ENCODE peak calls at places on chromosomes 12 and 14, in eight cellular contexts. One of them, this sample, is unnamed.

GRCh38 chr12:57543666-57544065 is 3.3 kb downstream of the DCTN2 start:
- DNase-seq in lower lobe of right lung: no peak
- DNase-seq in LHCN-M2: no peak
- DNase-seq in left cardiac atrium: no peak
- DNase-seq in neural progenitor cell: no peak
- DNase-seq in naive thymus-derived CD8-positive, alpha-beta T cell: no peak
- DNase-seq in kidney glomerular epithelial cell: no peak
- DNase-seq in stimulated activated CD4-positive, alpha-beta T cell treated with anti-CD3 and anti-CD28 coated beads, TNF-alpha, amount 100 ng/mL, for 4 hours: no peak
- DNase-seq in this sample: no peak

GRCh38 chr12:115941362-115941761 is 336.1 kb downstream of the MED13L start:
- DNase-seq in neural progenitor cell: no peak
- DNase-seq in naive thymus-derived CD8-positive, alpha-beta T cell: no peak
- DNase-seq in left cardiac atrium: no peak
- DNase-seq in lower lobe of right lung: no peak
- DNase-seq in kidney glomerular epithelial cell: no peak
- DNase-seq in LHCN-M2: peak; percentile 61
- DNase-seq in stimulated activated CD4-positive, alpha-beta T cell treated with anti-CD3 and anti-CD28 coated beads, TNF-alpha, amount 100 ng/mL, for 4 hours: no peak
- DNase-seq in this sample: no peak

GRCh38 chr12:47222960-47223847 is 143.4 kb upstream of the AMIGO2 start:
- DNase-seq in naive thymus-derived CD8-positive, alpha-beta T cell: no peak
- DNase-seq in neural progenitor cell: peak; percentile 50
- DNase-seq in LHCN-M2: no peak
- DNase-seq in kidney glomerular epithelial cell: no peak
- DNase-seq in left cardiac atrium: no peak
- DNase-seq in lower lobe of right lung: no peak
- DNase-seq in stimulated activated CD4-positive, alpha-beta T cell treated with anti-CD3 and anti-CD28 coated beads, TNF-alpha, amount 100 ng/mL, for 4 hours: no peak
- DNase-seq in this sample: peak; percentile 80

GRCh38 chr12:92139634-92140555 is 5.8 kb downstream of the BTG1 start:
- DNase-seq in lower lobe of right lung: no peak
- DNase-seq in left cardiac atrium: no peak
- DNase-seq in stimulated activated CD4-positive, alpha-beta T cell treated with anti-CD3 and anti-CD28 coated beads, TNF-alpha, amount 100 ng/mL, for 4 hours: no peak
- DNase-seq in LHCN-M2: peak; percentile 62
- DNase-seq in naive thymus-derived CD8-positive, alpha-beta T cell: no peak
- DNase-seq in neural progenitor cell: no peak
- DNase-seq in kidney glomerular epithelial cell: no peak
- DNase-seq in this sample: peak; percentile 27

GRCh38 chr12:44441155-44441554 is 435.0 kb downstream of the NELL2 start:
- DNase-seq in LHCN-M2: no peak
- DNase-seq in naive thymus-derived CD8-positive, alpha-beta T cell: no peak
- DNase-seq in kidney glomerular epithelial cell: no peak
- DNase-seq in lower lobe of right lung: no peak
- DNase-seq in stimulated activated CD4-positive, alpha-beta T cell treated with anti-CD3 and anti-CD28 coated beads, TNF-alpha, amount 100 ng/mL, for 4 hours: no peak
- DNase-seq in left cardiac atrium: no peak
- DNase-seq in neural progenitor cell: no peak
- DNase-seq in this sample: no peak

GRCh38 chr12:76329163-76329562 is 19.1 kb downstream of the BBS10 start:
- DNase-seq in LHCN-M2: peak; percentile 76
- DNase-seq in naive thymus-derived CD8-positive, alpha-beta T cell: no peak
- DNase-seq in left cardiac atrium: no peak
- DNase-seq in stimulated activated CD4-positive, alpha-beta T cell treated with anti-CD3 and anti-CD28 coated beads, TNF-alpha, amount 100 ng/mL, for 4 hours: no peak
- DNase-seq in lower lobe of right lung: no peak
- DNase-seq in kidney glomerular epithelial cell: peak; percentile 45
- DNase-seq in neural progenitor cell: no peak
- DNase-seq in this sample: no peak

GRCh38 chr12:66678640-66679268 is at the start of gene GRIP1:
- DNase-seq in stimulated activated CD4-positive, alpha-beta T cell treated with anti-CD3 and anti-CD28 coated beads, TNF-alpha, amount 100 ng/mL, for 4 hours: no peak
- DNase-seq in kidney glomerular epithelial cell: peak; percentile 32
- DNase-seq in LHCN-M2: no peak
- DNase-seq in neural progenitor cell: peak; percentile 61
- DNase-seq in left cardiac atrium: no peak
- DNase-seq in lower lobe of right lung: no peak
- DNase-seq in naive thymus-derived CD8-positive, alpha-beta T cell: no peak
- DNase-seq in this sample: peak; percentile 35

GRCh38 chr14:83294941-83295340 is 1761.3 kb upstream of the SEL1L start:
- DNase-seq in neural progenitor cell: no peak
- DNase-seq in left cardiac atrium: no peak
- DNase-seq in kidney glomerular epithelial cell: peak; percentile 15
- DNase-seq in lower lobe of right lung: no peak
- DNase-seq in naive thymus-derived CD8-positive, alpha-beta T cell: no peak
- DNase-seq in LHCN-M2: peak; percentile 27
- DNase-seq in stimulated activated CD4-positive, alpha-beta T cell treated with anti-CD3 and anti-CD28 coated beads, TNF-alpha, amount 100 ng/mL, for 4 hours: no peak
- DNase-seq in this sample: no peak

GRCh38 chr12:14710632-14711324 is 14.4 kb upstream of the GUCY2C start:
- DNase-seq in left cardiac atrium: no peak
- DNase-seq in neural progenitor cell: peak; percentile 21
- DNase-seq in lower lobe of right lung: no peak
- DNase-seq in kidney glomerular epithelial cell: no peak
- DNase-seq in stimulated activated CD4-positive, alpha-beta T cell treated with anti-CD3 and anti-CD28 coated beads, TNF-alpha, amount 100 ng/mL, for 4 hours: no peak
- DNase-seq in LHCN-M2: peak; percentile 14
- DNase-seq in naive thymus-derived CD8-positive, alpha-beta T cell: no peak
- DNase-seq in this sample: peak; percentile 76

GRCh38 chr12:60535363-60535762 is 939.5 kb downstream of the SLC16A7 start:
- DNase-seq in stimulated activated CD4-positive, alpha-beta T cell treated with anti-CD3 and anti-CD28 coated beads, TNF-alpha, amount 100 ng/mL, for 4 hours: no peak
- DNase-seq in lower lobe of right lung: no peak
- DNase-seq in LHCN-M2: no peak
- DNase-seq in left cardiac atrium: no peak
- DNase-seq in kidney glomerular epithelial cell: no peak
- DNase-seq in neural progenitor cell: no peak
- DNase-seq in naive thymus-derived CD8-positive, alpha-beta T cell: no peak
- DNase-seq in this sample: no peak

GRCh38 chr12:96194901-96195844 is 998 bp downstream of the ELK3 start:
- DNase-seq in naive thymus-derived CD8-positive, alpha-beta T cell: peak; percentile 62
- DNase-seq in LHCN-M2: peak; percentile 82
- DNase-seq in left cardiac atrium: peak; percentile 49
- DNase-seq in kidney glomerular epithelial cell: peak; percentile 51
- DNase-seq in stimulated activated CD4-positive, alpha-beta T cell treated with anti-CD3 and anti-CD28 coated beads, TNF-alpha, amount 100 ng/mL, for 4 hours: peak; percentile 42
- DNase-seq in neural progenitor cell: peak; percentile 56
- DNase-seq in lower lobe of right lung: no peak
- DNase-seq in this sample: peak; percentile 51

GRCh38 chr12:3313066-3313465 is 177.9 kb upstream of the PRMT8 start:
- DNase-seq in naive thymus-derived CD8-positive, alpha-beta T cell: no peak
- DNase-seq in stimulated activated CD4-positive, alpha-beta T cell treated with anti-CD3 and anti-CD28 coated beads, TNF-alpha, amount 100 ng/mL, for 4 hours: no peak
- DNase-seq in left cardiac atrium: no peak
- DNase-seq in neural progenitor cell: no peak
- DNase-seq in LHCN-M2: peak; percentile 62
- DNase-seq in lower lobe of right lung: no peak
- DNase-seq in kidney glomerular epithelial cell: no peak
- DNase-seq in this sample: no peak

GRCh38 chr14:71400821-71401447 is 493.7 kb downstream of the PCNX1 start:
- DNase-seq in kidney glomerular epithelial cell: no peak
- DNase-seq in neural progenitor cell: no peak
- DNase-seq in left cardiac atrium: no peak
- DNase-seq in LHCN-M2: peak; percentile 28
- DNase-seq in lower lobe of right lung: no peak
- DNase-seq in naive thymus-derived CD8-positive, alpha-beta T cell: no peak
- DNase-seq in stimulated activated CD4-positive, alpha-beta T cell treated with anti-CD3 and anti-CD28 coated beads, TNF-alpha, amount 100 ng/mL, for 4 hours: no peak
- DNase-seq in this sample: no peak

GRCh38 chr12:77847060-77847541 is 16.4 kb downstream of the NAV3 start:
- DNase-seq in kidney glomerular epithelial cell: no peak
- DNase-seq in naive thymus-derived CD8-positive, alpha-beta T cell: no peak
- DNase-seq in stimulated activated CD4-positive, alpha-beta T cell treated with anti-CD3 and anti-CD28 coated beads, TNF-alpha, amount 100 ng/mL, for 4 hours: no peak
- DNase-seq in lower lobe of right lung: no peak
- DNase-seq in neural progenitor cell: no peak
- DNase-seq in left cardiac atrium: no peak
- DNase-seq in LHCN-M2: peak; percentile 56
- DNase-seq in this sample: no peak

GRCh38 chr14:68692916-68693771 is 99.7 kb downstream of the ZFP36L1 start:
- DNase-seq in naive thymus-derived CD8-positive, alpha-beta T cell: no peak
- DNase-seq in stimulated activated CD4-positive, alpha-beta T cell treated with anti-CD3 and anti-CD28 coated beads, TNF-alpha, amount 100 ng/mL, for 4 hours: no peak
- DNase-seq in lower lobe of right lung: no peak
- DNase-seq in left cardiac atrium: no peak
- DNase-seq in LHCN-M2: peak; percentile 87
- DNase-seq in neural progenitor cell: no peak
- DNase-seq in kidney glomerular epithelial cell: no peak
- DNase-seq in this sample: no peak

GRCh38 chr12:14695685-14696084 is 714 bp downstream of the GUCY2C start:
- DNase-seq in lower lobe of right lung: no peak
- DNase-seq in naive thymus-derived CD8-positive, alpha-beta T cell: no peak
- DNase-seq in kidney glomerular epithelial cell: no peak
- DNase-seq in stimulated activated CD4-positive, alpha-beta T cell treated with anti-CD3 and anti-CD28 coated beads, TNF-alpha, amount 100 ng/mL, for 4 hours: no peak
- DNase-seq in LHCN-M2: no peak
- DNase-seq in left cardiac atrium: no peak
- DNase-seq in neural progenitor cell: no peak
- DNase-seq in this sample: no peak

GRCh38 chr12:132520421-132521199 is 30.7 kb downstream of the FBRSL1 start:
- DNase-seq in naive thymus-derived CD8-positive, alpha-beta T cell: no peak
- DNase-seq in stimulated activated CD4-positive, alpha-beta T cell treated with anti-CD3 and anti-CD28 coated beads, TNF-alpha, amount 100 ng/mL, for 4 hours: no peak
- DNase-seq in left cardiac atrium: no peak
- DNase-seq in kidney glomerular epithelial cell: no peak
- DNase-seq in lower lobe of right lung: no peak
- DNase-seq in neural progenitor cell: no peak
- DNase-seq in LHCN-M2: no peak
- DNase-seq in this sample: no peak

GRCh38 chr12:10408842-10409241 is 715 bp downstream of the KLRC4 start:
- DNase-seq in lower lobe of right lung: no peak
- DNase-seq in naive thymus-derived CD8-positive, alpha-beta T cell: no peak
- DNase-seq in neural progenitor cell: no peak
- DNase-seq in left cardiac atrium: no peak
- DNase-seq in kidney glomerular epithelial cell: no peak
- DNase-seq in LHCN-M2: no peak
- DNase-seq in stimulated activated CD4-positive, alpha-beta T cell treated with anti-CD3 and anti-CD28 coated beads, TNF-alpha, amount 100 ng/mL, for 4 hours: no peak
- DNase-seq in this sample: no peak

GRCh38 chr14:53924754-53925153 is 31.9 kb downstream of the BMP4 start:
- DNase-seq in neural progenitor cell: no peak
- DNase-seq in stimulated activated CD4-positive, alpha-beta T cell treated with anti-CD3 and anti-CD28 coated beads, TNF-alpha, amount 100 ng/mL, for 4 hours: no peak
- DNase-seq in naive thymus-derived CD8-positive, alpha-beta T cell: no peak
- DNase-seq in kidney glomerular epithelial cell: peak; percentile 96
- DNase-seq in LHCN-M2: peak; percentile 88
- DNase-seq in left cardiac atrium: no peak
- DNase-seq in lower lobe of right lung: no peak
- DNase-seq in this sample: no peak

GRCh38 chr12:43737646-43738045 is 20.9 kb downstream of the PUS7L start:
- DNase-seq in kidney glomerular epithelial cell: no peak
- DNase-seq in naive thymus-derived CD8-positive, alpha-beta T cell: no peak
- DNase-seq in neural progenitor cell: no peak
- DNase-seq in left cardiac atrium: no peak
- DNase-seq in lower lobe of right lung: no peak
- DNase-seq in LHCN-M2: peak; percentile 82
- DNase-seq in stimulated activated CD4-positive, alpha-beta T cell treated with anti-CD3 and anti-CD28 coated beads, TNF-alpha, amount 100 ng/mL, for 4 hours: no peak
- DNase-seq in this sample: no peak

GRCh38 chr12:55072093-55072492 is 52.3 kb downstream of the NEUROD4 start:
- DNase-seq in naive thymus-derived CD8-positive, alpha-beta T cell: peak; percentile 77
- DNase-seq in kidney glomerular epithelial cell: no peak
- DNase-seq in LHCN-M2: peak; percentile 12
- DNase-seq in stimulated activated CD4-positive, alpha-beta T cell treated with anti-CD3 and anti-CD28 coated beads, TNF-alpha, amount 100 ng/mL, for 4 hours: peak; percentile 65
- DNase-seq in left cardiac atrium: peak; percentile 39
- DNase-seq in neural progenitor cell: peak; percentile 79
- DNase-seq in lower lobe of right lung: peak; percentile 69
- DNase-seq in this sample: peak; percentile 63

GRCh38 chr12:27554421-27555186 is 30.6 kb downstream of the PPFIBP1 start:
- DNase-seq in neural progenitor cell: no peak
- DNase-seq in kidney glomerular epithelial cell: peak; percentile 45
- DNase-seq in stimulated activated CD4-positive, alpha-beta T cell treated with anti-CD3 and anti-CD28 coated beads, TNF-alpha, amount 100 ng/mL, for 4 hours: no peak
- DNase-seq in LHCN-M2: peak; percentile 62
- DNase-seq in naive thymus-derived CD8-positive, alpha-beta T cell: no peak
- DNase-seq in left cardiac atrium: peak; percentile 70
- DNase-seq in lower lobe of right lung: no peak
- DNase-seq in this sample: peak; percentile 36

GRCh38 chr12:121883315-121883660 is 5.3 kb upstream of the PSMD9 start:
- DNase-seq in kidney glomerular epithelial cell: no peak
- DNase-seq in stimulated activated CD4-positive, alpha-beta T cell treated with anti-CD3 and anti-CD28 coated beads, TNF-alpha, amount 100 ng/mL, for 4 hours: no peak
- DNase-seq in lower lobe of right lung: no peak
- DNase-seq in LHCN-M2: no peak
- DNase-seq in left cardiac atrium: no peak
- DNase-seq in naive thymus-derived CD8-positive, alpha-beta T cell: no peak
- DNase-seq in neural progenitor cell: peak; percentile 56
- DNase-seq in this sample: peak; percentile 20